ENCODE peak calls at places on chromosomes 2 and 18, in ten cellular contexts. U, K, D, N, L, J, A, X, O and E are unnamed samples.
A peak's percentile ranks its signal among the peaks of the same experiment; 100 is the strongest.

GRCh38 chr18:7908686-7909299 is 341.7 kb downstream of the PTPRM start:
- DNase-seq in A (no peak), X (no peak), L (peak; percentile 8), D (no peak), O (no peak), U (no peak), N (no peak), J (no peak), K (no peak), E (no peak)

GRCh38 chr2:10139536-10139935 is 17.0 kb downstream of the RRM2 start:
- DNase-seq in J (no peak), N (no peak), D (no peak), U (no peak), A (no peak), X (no peak), L (no peak), O (no peak), K (no peak), E (no peak)

GRCh38 chr18:2547477-2548087 is 23.7 kb downstream of the METTL4 start:
- DNase-seq in A (peak; percentile 71), U (peak; percentile 54), D (no peak), L (peak; percentile 37), X (no peak), J (no peak), N (no peak), K (peak; percentile 50), O (no peak), E (no peak)

GRCh38 chr18:80109676-80110078 is 615 bp downstream of the ADNP2 start:
- DNase-seq in O (peak; percentile 37), L (peak; percentile 20), A (peak; percentile 31), X (peak; percentile 80), N (no peak), U (peak; percentile 65), K (peak; percentile 46), J (peak; percentile 82), D (no peak), E (no peak)

GRCh38 chr18:5237723-5238370 is 40.8 kb upstream of the AKAIN1 start:
- DNase-seq in N (peak; percentile 63), O (peak; percentile 90), A (peak; percentile 85), X (peak; percentile 87), K (peak; percentile 93), L (peak; percentile 85), U (peak; percentile 92), D (peak; percentile 83), J (peak; percentile 95), E (peak; percentile 84)

GRCh38 chr2:74719066-74719465 is 65.0 kb downstream of the SEMA4F start:
- DNase-seq in O (no peak), N (no peak), D (no peak), K (no peak), U (no peak), L (no peak), A (no peak), X (no peak), J (no peak), E (no peak)

GRCh38 chr2:137975280-137976271 is 11.3 kb downstream of the HNMT start:
- DNase-seq in N (no peak), U (no peak), K (no peak), J (no peak), A (no peak), D (no peak), O (no peak), X (no peak), L (peak; percentile 92), E (no peak)

GRCh38 chr2:20081841-20082240 is 30.4 kb upstream of the LAPTM4A start:
- DNase-seq in J (peak; percentile 4), U (no peak), D (no peak), K (no peak), N (no peak), O (no peak), L (no peak), X (no peak), A (no peak), E (no peak)

GRCh38 chr2:149169653-149170052 is 131.2 kb downstream of the LYPD6B start:
- DNase-seq in O (no peak), L (peak; percentile 94), X (peak; percentile 11), J (no peak), U (no peak), A (no peak), K (peak; percentile 10), D (no peak), N (no peak), E (no peak)

GRCh38 chr2:191053256-191053655 is 39.3 kb upstream of the STAT1 start:
- DNase-seq in J (no peak), N (no peak), D (no peak), A (no peak), O (no peak), K (no peak), X (no peak), U (no peak), L (no peak), E (no peak)

GRCh38 chr18:57784034-57784815 is 18.9 kb downstream of the ATP8B1 start:
- DNase-seq in A (peak; percentile 87), D (no peak), U (no peak), X (no peak), N (no peak), L (no peak), J (no peak), K (peak; percentile 93), O (no peak), E (no peak)

GRCh38 chr18:57780318-57781127 is 22.6 kb downstream of the ATP8B1 start:
- DNase-seq in U (no peak), N (no peak), D (no peak), K (peak; percentile 94), O (no peak), X (no peak), J (no peak), L (no peak), A (peak; percentile 94), E (no peak)

GRCh38 chr18:57776767-57777166 is 26.3 kb downstream of the ATP8B1 start:
- DNase-seq in A (no peak), X (no peak), U (no peak), O (no peak), N (no peak), D (no peak), K (no peak), J (no peak), L (no peak), E (no peak)

GRCh38 chr18:57784816-57785144 is 18.3 kb downstream of the ATP8B1 start:
- DNase-seq in K (no peak), X (no peak), D (no peak), J (no peak), A (no peak), L (no peak), O (no peak), U (no peak), N (no peak), E (no peak)

GRCh38 chr18:57781128-57781463 is 22.0 kb downstream of the ATP8B1 start:
- DNase-seq in K (no peak), A (no peak), X (no peak), D (no peak), N (no peak), U (no peak), J (no peak), L (no peak), O (no peak), E (no peak)
- H3K27ac ChIP-seq in K (peak overlapping the region; percentile 71), A (peak overlapping the region; percentile 54), X (peak overlapping the region; percentile 65), D (peak overlapping the region; percentile 50), N (no peak overlapping the region), U (no peak overlapping the region), J (peak overlapping the region; percentile 77), L (no peak overlapping the region), O (peak overlapping the region; percentile 89), E (no peak overlapping the region)

GRCh38 chr18:47248610-47249343 is 2.7 kb downstream of the SKOR2 start:
- DNase-seq in J (no peak), X (no peak), O (no peak), L (no peak), A (no peak), K (no peak), D (no peak), U (peak; percentile 76), N (no peak), E (no peak)
- H3K27me3 ChIP-seq in J (no peaks in the 10 kb centered on the region), X (peaks cover 97% of the 10 kb centered on the region), O (peaks cover 97% of the 10 kb centered on the region), L (peaks cover 9% of the 10 kb centered on the region), A (peaks cover 62% of the 10 kb centered on the region), K (peaks cover 53% of the 10 kb centered on the region), D (peaks cover 5% of the 10 kb centered on the region), U (peaks cover 67% of the 10 kb centered on the region), N (peaks cover 53% of the 10 kb centered on the region), E (peaks cover 16% of the 10 kb centered on the region)

GRCh38 chr2:65379721-65380171 is 52.7 kb downstream of the SPRED2 start:
- DNase-seq in D (no peak), N (no peak), U (no peak), X (no peak), A (no peak), O (no peak), K (no peak), J (no peak), L (peak; percentile 97), E (no peak)

GRCh38 chr2:65381607-65382032 is 50.8 kb downstream of the SPRED2 start:
- DNase-seq in K (no peak), J (no peak), U (no peak), X (no peak), N (no peak), O (no peak), L (no peak), A (no peak), D (no peak), E (no peak)

GRCh38 chr2:65379168-65379672 is 53.2 kb downstream of the SPRED2 start:
- DNase-seq in N (no peak), D (no peak), O (no peak), U (no peak), A (no peak), J (no peak), L (no peak), K (no peak), X (no peak), E (no peak)

GRCh38 chr2:65378308-65378689 is 54.1 kb downstream of the SPRED2 start:
- DNase-seq in D (no peak), N (no peak), A (no peak), J (no peak), L (no peak), K (no peak), U (no peak), O (no peak), X (no peak), E (no peak)

GRCh38 chr2:65380243-65380642 is 52.2 kb downstream of the SPRED2 start:
- DNase-seq in A (no peak), N (no peak), U (no peak), K (peak; percentile 50), D (no peak), X (no peak), L (no peak), O (no peak), J (no peak), E (no peak)
- H3K4me1 ChIP-seq in A (peaks cover 31% of the 10 kb centered on the region), N (peaks cover 4% of the 10 kb centered on the region), U (peaks cover 15% of the 10 kb centered on the region), K (peaks cover 32% of the 10 kb centered on the region), D (peaks cover 36% of the 10 kb centered on the region), X (peaks cover 23% of the 10 kb centered on the region), L (peaks cover 38% of the 10 kb centered on the region), O (peaks cover 70% of the 10 kb centered on the region), J (no peaks in the 10 kb centered on the region), E (peaks cover 21% of the 10 kb centered on the region)

DNA sequence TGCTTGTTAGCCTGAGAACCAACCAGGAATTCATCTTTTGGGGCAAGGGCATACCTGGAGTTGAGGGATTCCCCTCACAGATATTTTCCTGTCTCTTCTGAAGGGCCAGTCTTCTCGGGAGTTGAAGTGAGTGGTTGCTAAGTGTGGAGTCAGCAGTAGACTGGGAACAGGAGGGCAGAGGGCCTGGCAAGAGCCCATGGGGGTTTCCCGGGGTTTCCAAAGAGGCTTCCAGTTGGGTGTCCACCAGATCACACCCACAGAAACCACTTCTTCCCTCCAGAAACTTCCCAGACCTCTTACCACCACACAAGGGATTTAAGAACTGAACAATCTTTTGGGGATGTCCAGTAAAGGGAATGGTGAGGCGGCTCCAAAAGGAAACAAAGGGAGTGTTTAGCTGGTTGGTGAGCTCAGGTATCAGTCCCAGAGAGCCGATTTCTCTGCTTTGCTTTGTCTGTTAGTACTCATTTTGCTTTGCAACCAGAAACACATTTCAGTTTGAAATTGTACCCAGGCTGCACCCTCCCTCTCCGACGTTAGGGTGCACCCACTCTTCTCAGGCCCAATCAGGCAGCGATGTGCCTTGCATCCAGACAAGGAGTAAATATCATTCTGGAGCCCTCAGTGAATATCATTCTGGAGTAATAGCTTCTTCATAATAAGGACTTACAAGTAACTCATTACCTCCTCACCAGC is 47.5 kb upstream of the SPATS2L start:
- DNase-seq in U (no peak), A (peak; percentile 49), X (no peak), L (no peak), O (no peak), J (no peak), N (no peak), D (no peak), K (no peak), E (no peak)
- H3K27ac ChIP-seq in U (no peak overlapping the region), A (no peak overlapping the region), X (no peak overlapping the region), L (no peak overlapping the region), O (no peak overlapping the region), J (no peak overlapping the region), N (no peak overlapping the region), D (no peak overlapping the region), K (no peak overlapping the region), E (no peak overlapping the region)